ENCODE peak calls at places on chromosome 3, in eight cellular contexts. H, I, E, Z, X, T, U and A are unnamed samples.

GRCh38 chr3:65177879-65178484 is 490.2 kb upstream of the ADAMTS9 start:
- DNase-seq in X (no peak), H (no peak), Z (no peak), I (no peak), E (no peak), T (no peak), U (no peak), A (no peak)

GRCh38 chr3:110343376-110343775 is 728.2 kb upstream of the NECTIN3 start:
- DNase-seq in X (peak; percentile 55), E (no peak), Z (no peak), T (peak; percentile 39), U (no peak), I (no peak), H (no peak), A (no peak)

GRCh38 chr3:150469031-150469930 is 61.2 kb downstream of the TSC22D2 start:
- DNase-seq in H (peak; percentile 94), T (peak; percentile 88), E (no peak), U (no peak), X (peak; percentile 88), Z (no peak), I (peak; percentile 51), A (no peak)

GRCh38 chr3:38582941-38583645 is 66.4 kb downstream of the SCN5A start:
- DNase-seq in E (no peak), Z (no peak), H (no peak), U (no peak), I (no peak), T (no peak), X (no peak), A (no peak)

GRCh38 chr3:100525753-100526612 is 33.6 kb downstream of the TMEM45A start:
- DNase-seq in H (no peak), X (peak; percentile 7), Z (no peak), T (peak; percentile 54), U (no peak), E (no peak), I (no peak), A (no peak)

GRCh38 chr3:115325539-115325938 is 178.5 kb upstream of the ZBTB20 start:
- DNase-seq in U (no peak), Z (no peak), T (peak; percentile 67), H (no peak), X (peak; percentile 20), I (no peak), E (no peak), A (peak; percentile 4)

GRCh38 chr3:51391075-51391565 is at the start of gene RBM15B:
- DNase-seq in Z (peak; percentile 97), T (peak; percentile 99), I (peak; percentile 98), E (peak; percentile 96), U (peak; percentile 97), X (peak; percentile 95), H (peak; percentile 71), A (peak; percentile 98)

GRCh38 chr3:152355744-152356665 is 87.3 kb downstream of the MBNL1 start:
- DNase-seq in Z (no peak), H (no peak), I (no peak), E (no peak), X (no peak), T (no peak), U (no peak), A (no peak)

GRCh38 chr3:134056464-134056891 is 26.8 kb upstream of the SLCO2A1 start:
- DNase-seq in H (no peak), X (no peak), Z (no peak), E (no peak), T (no peak), U (no peak), I (no peak), A (no peak)

GRCh38 chr3:106130384-106131084 is 261.7 kb upstream of the CBLB start:
- DNase-seq in I (no peak), U (no peak), Z (no peak), H (no peak), E (no peak), T (peak; percentile 37), X (peak; percentile 37), A (no peak)

GRCh38 chr3:171286580-171287249 is 173.5 kb downstream of the TNIK start:
- DNase-seq in U (peak; percentile 36), E (no peak), T (peak; percentile 23), Z (no peak), H (no peak), I (no peak), X (no peak), A (no peak)

GRCh38 chr3:25572919-25573385 is 91.8 kb downstream of the TOP2B start:
- DNase-seq in H (no peak), E (no peak), Z (no peak), X (no peak), U (no peak), I (no peak), T (no peak), A (no peak)

DNA sequence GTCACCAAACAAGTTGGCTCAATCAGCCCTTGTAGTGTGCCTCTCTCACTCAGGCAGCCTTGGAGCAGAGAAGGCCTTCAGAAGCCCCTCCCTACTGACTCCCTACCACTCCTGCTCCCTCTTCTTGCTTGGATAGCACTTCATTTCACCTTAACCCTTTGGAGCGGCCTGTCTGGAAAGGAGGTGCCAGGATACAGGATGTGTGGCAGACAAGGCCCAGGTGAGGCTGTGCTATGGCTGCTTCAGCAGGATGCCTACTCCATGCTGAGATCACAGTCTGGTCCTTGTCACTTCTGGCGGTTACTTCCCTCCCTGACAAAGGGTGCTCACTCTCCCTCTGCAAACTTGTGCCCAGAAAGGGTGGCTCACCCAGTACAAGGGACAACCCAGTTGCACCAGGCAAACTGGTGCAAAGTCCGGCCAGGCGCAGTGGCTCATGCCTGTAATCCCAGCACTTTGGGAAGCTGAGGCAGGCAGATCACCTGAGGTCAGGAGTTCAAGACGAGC is 1.0 kb downstream of the MON1A start:
- DNase-seq in T (no peak), H (no peak), Z (no peak), U (no peak), E (no peak), X (no peak), I (no peak), A (no peak)
- H3K4me3 ChIP-seq in T (no peak overlapping the region), H (peak overlapping the region; percentile 75), Z (no peak overlapping the region), U (no peak overlapping the region), E (no peak overlapping the region), X (no peak overlapping the region), I (no peak overlapping the region), A (peak overlapping the region; percentile 76)

GRCh38 chr3:169825316-169825715 is 12.6 kb upstream of the LRRC34 start:
- DNase-seq in T (no peak), U (no peak), Z (no peak), X (no peak), E (no peak), I (no peak), H (no peak), A (no peak)

GRCh38 chr3:169818330-169818729 is 5.6 kb upstream of the LRRC34 start:
- DNase-seq in H (no peak), X (no peak), E (no peak), Z (no peak), T (no peak), I (no peak), U (no peak), A (no peak)

GRCh38 chr3:169822091-169822490 is 9.4 kb upstream of the LRRC34 start:
- DNase-seq in Z (no peak), E (no peak), T (no peak), H (no peak), X (no peak), I (no peak), U (no peak), A (no peak)

GRCh38 chr3:169822983-169823382 is 10.3 kb upstream of the LRRC34 start:
- DNase-seq in H (no peak), T (no peak), I (no peak), U (no peak), Z (no peak), E (no peak), X (no peak), A (no peak)

DNA sequence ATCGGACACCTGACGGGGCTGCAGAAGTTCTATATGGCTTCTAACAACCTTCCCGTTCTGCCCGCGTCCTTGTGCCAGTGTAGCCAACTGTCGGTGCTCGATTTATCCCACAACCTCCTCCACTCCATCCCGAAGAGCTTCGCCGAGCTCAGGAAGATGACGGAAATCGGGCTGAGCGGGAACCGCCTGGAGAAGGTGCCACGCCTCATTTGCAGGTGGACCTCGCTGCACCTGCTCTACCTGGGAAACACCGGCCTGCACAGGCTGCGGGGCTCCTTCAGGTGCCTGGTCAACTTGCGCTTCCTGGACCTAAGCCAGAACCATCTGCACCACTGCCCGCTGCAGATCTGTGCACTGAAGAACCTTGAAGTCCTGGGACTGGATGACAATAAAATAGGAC is 9.8 kb upstream of the LRRC34 start:
- DNase-seq in I (no peak), T (no peak), X (no peak), E (no peak), H (no peak), U (no peak), Z (no peak), A (no peak)
- H3K27ac ChIP-seq in I (no peak overlapping the region), T (no peak overlapping the region), X (no peak overlapping the region), E (no peak overlapping the region), H (no peak overlapping the region), U (no peak overlapping the region), Z (no peak overlapping the region), A (no peak overlapping the region)

DNA sequence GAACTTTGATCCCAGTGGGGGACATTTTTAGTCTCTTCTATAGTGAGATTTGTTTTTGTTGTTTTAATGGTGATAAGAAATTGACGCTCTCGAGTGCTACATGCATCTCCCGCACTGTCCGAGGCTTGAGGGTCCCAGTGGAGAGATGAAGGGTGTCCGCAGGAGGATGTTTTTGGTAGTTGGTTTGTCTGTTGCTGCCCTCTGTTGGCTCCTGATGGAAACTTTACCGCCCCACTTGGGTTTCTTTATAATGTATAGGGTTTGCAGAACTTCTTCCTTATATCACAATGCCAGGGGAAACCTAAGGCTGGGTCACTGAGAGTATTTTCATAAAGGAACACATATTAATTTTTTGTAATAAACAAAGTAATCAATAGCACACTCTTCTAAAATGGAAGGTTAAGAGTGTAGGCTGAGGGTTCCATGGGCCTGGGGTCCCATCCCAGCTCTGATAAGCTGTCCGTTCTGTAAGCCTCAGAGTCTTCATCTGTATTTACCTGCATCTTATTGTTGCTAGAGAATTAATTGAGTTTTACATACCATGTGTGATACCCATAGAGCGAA is 185.3 kb upstream of the FEZF2 start:
- DNase-seq in H (no peak), Z (peak; percentile 5), U (no peak), E (no peak), T (peak; percentile 42), I (no peak), X (peak; percentile 2), A (peak; percentile 63)
- H3K4me3 ChIP-seq in H (no peak overlapping the region), Z (no peak overlapping the region), U (no peak overlapping the region), E (no peak overlapping the region), T (no peak overlapping the region), I (no peak overlapping the region), X (no peak overlapping the region), A (no peak overlapping the region)

DNA sequence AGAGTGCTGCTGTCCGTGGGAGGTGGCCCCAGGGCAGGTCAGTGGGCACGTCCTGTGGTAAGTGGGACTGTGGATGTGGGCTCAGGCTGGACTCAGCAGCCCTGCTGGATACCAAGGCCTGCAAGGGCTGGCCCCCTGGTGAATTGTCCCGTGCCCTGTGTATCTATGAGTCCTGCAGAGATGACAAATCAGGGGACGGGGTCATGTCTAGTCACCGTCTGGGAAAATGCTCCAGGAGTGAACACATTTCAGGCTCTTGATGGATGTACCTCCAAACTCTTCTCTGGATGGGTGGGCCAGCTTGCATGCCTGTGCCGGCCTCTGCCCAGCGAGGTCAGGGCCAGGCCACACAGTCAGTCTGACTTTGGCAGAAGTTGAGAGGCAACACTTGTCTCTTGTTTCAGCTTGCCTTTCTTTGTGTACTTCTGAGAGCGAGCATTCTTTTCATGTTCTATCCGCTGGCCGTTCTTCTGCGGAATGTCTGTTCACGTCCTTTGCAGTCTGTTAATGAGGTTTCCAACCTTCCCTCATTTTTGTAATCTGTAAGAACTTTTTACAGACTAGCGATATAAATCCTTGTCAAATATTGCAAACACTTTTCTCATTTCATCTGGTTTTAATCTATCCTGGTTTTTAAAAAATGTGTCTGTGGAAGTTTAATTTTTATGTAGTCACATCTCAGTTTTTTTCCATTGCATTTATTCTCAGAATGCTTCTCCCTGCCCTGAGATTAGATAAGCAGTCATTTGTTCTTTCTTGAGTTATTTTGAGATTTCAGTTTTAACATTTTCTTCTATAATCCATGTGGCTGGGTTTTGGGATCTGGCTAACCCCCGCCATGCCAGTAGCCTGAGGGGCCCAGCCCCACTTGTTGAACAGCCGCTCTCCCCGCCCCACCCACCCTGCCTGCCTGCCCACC is 11.3 kb upstream of the STAB1 start:
- DNase-seq in X (no peak), E (no peak), H (no peak), I (peak; percentile 79), T (peak; percentile 37), Z (no peak), U (no peak), A (no peak)
- H3K27ac ChIP-seq in X (no peak overlapping the region), E (no peak overlapping the region), H (no peak overlapping the region), I (no peak overlapping the region), T (peak overlapping the region; percentile 88), Z (no peak overlapping the region), U (no peak overlapping the region), A (no peak overlapping the region)